ENCODE peak calls at places on chromosomes 11 and 22, in six cellular contexts. O is OCI-LY7; T is H9; U is naive thymus-derived CD4-positive, alpha-beta T cell; G is cardiac muscle cell; V is stomach. M is an unnamed sample.

GRCh38 chr11:29312817-29313216 is 704.0 kb downstream of the KCNA4 start:
- DNase-seq in O (no peak), T (no peak), U (no peak), G (no peak), V (no peak), M (no peak)

GRCh38 chr22:39349506-39349966 is 255 bp upstream of the SYNGR1 start:
- DNase-seq in O (peak), T (no peak), U (peak), G (peak), V (peak), M (no peak)

GRCh38 chr11:19557720-19558140 is 154.9 kb upstream of the NAV2 start:
- DNase-seq in O (peak), T (peak), U (peak), G (peak), V (peak), M (peak)

GRCh38 chr22:26068571-26068970 is 100.7 kb upstream of the SEZ6L start:
- DNase-seq in O (no peak), T (no peak), U (no peak), G (no peak), V (no peak), M (no peak)

GRCh38 chr22:21726650-21727049 is 8.9 kb downstream of the YPEL1 start:
- DNase-seq in O (peak), T (peak), U (peak), G (no peak), V (no peak), M (no peak)

GRCh38 chr11:10632483-10632882 is 61.1 kb downstream of the IRAG1 start:
- DNase-seq in O (no peak), T (peak), U (no peak), G (no peak), V (no peak), M (no peak)

GRCh38 chr11:95138448-95138847 is 48.8 kb downstream of the ENDOD1 start:
- DNase-seq in O (peak), T (no peak), U (no peak), G (peak), V (no peak), M (no peak)

GRCh38 chr11:69003301-69003865 is 9.7 kb downstream of the MRGPRF start:
- DNase-seq in O (no peak), T (peak), U (no peak), G (no peak), V (no peak), M (no peak)

GRCh38 chr11:11691296-11692141 is 69.7 kb upstream of the GALNT18 start:
- DNase-seq in O (no peak), T (peak), U (no peak), G (no peak), V (no peak), M (no peak)

GRCh38 chr22:19958083-19959042 is 16.7 kb upstream of the TXNRD2 start:
- DNase-seq in O (no peak), T (no peak), U (no peak), G (peak), V (no peak), M (no peak)

GRCh38 chr11:33723238-33723881 is 12.9 kb downstream of the CD59 start:
- DNase-seq in O (no peak), T (no peak), U (no peak), G (peak), V (no peak), M (no peak)

GRCh38 chr11:24760681-24761080 is 263.8 kb downstream of the LUZP2 start:
- DNase-seq in O (no peak), T (no peak), U (no peak), G (peak), V (no peak), M (no peak)

GRCh38 chr11:63592975-63593395 is 21.2 kb downstream of the PLAAT3 start:
- DNase-seq in O (peak), T (no peak), U (no peak), G (peak), V (no peak), M (no peak)

GRCh38 chr22:38657248-38657909 is 941 bp downstream of the CBY1 start:
- DNase-seq in O (peak), T (peak), U (peak), G (peak), V (no peak), M (no peak)

DNA sequence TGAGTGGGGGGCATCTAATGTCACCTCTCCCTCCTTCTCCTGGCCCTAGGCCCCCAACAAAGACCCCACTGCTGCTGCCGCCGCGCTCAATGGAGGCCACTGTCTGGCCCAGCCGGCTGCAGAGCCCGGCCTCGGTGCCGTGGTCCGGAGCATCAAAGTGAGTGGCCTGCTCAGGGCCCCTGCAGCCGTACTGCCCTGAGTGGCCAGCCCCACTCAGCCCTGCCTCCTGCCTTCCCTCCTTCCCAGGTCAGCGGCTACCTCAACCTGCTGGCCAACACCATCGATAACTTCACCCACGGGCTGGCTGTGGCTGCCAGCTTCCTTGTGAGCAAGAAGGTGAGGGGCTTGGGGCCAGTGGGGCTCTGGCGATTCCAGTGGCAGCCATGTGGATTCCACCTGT is 5.0 kb downstream of the SLC39A13 start:
- DNase-seq in O (no peak), T (no peak), U (no peak), G (no peak), V (no peak), M (no peak)
- H3K27ac ChIP-seq in O (no peak), T (no peak), U (no peak), G (no peak), V (peak), M (no peak)

GRCh38 chr22:41932353-41932752 is 5.7 kb upstream of the TNFRSF13C start:
- DNase-seq in O (no peak), T (no peak), U (no peak), G (no peak), V (no peak), M (no peak)
- H3K27ac ChIP-seq in O (peak), T (no peak), U (no peak), G (no peak), V (no peak), M (no peak)

GRCh38 chr11:2804701-2805387 is 80.7 kb downstream of the CDKN1C start:
- DNase-seq in O (no peak), T (peak), U (no peak), G (no peak), V (peak), M (no peak)

GRCh38 chr11:2804189-2804588 is 81.4 kb downstream of the CDKN1C start:
- DNase-seq in O (no peak), T (peak), U (no peak), G (no peak), V (no peak), M (no peak)

GRCh38 chr11:2806351-2807058 is 79.1 kb downstream of the CDKN1C start:
- DNase-seq in O (no peak), T (peak), U (no peak), G (no peak), V (peak), M (no peak)

GRCh38 chr11:2807276-2807681 is 78.3 kb downstream of the CDKN1C start:
- DNase-seq in O (no peak), T (peak), U (no peak), G (peak), V (peak), M (peak)

DNA sequence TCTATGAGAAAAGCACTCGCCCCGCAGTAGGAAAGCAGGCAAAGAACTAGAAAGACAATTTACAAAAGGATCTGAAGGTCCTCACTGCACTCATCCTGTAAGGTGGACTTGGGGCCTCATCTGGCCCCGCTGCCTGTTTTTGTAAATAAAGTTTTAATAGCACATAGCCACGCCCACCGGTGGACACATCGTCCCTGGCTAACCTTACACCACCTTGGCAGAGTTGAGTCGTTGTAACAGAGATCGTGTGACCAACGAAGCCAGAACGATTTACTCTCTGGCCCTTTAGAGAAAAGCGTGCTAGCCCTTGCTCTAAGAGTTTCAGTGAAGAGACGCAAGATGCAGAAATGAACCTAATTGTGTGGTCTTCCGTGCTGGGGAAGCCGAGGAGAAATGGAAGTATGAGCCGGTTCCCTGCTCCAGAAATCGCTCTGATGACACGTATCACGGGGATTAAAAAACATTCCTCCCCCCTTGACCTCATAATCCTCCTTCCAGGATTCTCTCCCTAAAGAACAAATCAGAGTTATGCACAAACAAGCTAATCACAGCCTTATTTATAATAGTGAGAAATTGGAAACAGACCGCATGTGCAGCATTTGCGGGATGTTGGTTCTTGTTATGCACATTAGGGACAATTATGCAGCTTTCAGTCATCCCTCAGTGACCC is 80.1 kb downstream of the CDKN1C start:
- DNase-seq in O (no peak), T (peak), U (no peak), G (no peak), V (peak), M (no peak)
- H3K27ac ChIP-seq in O (no peak), T (no peak), U (no peak), G (no peak), V (peak), M (peak)

GRCh38 chr11:3161309-3161708 is 3.8 kb downstream of the OSBPL5 start:
- DNase-seq in O (no peak), T (no peak), U (no peak), G (no peak), V (no peak), M (no peak)
- H3K27ac ChIP-seq in O (no peak), T (no peak), U (no peak), G (no peak), V (peak), M (peak)

GRCh38 chr11:44186531-44186930 is 91.1 kb downstream of the EXT2 start:
- DNase-seq in O (no peak), T (no peak), U (no peak), G (no peak), V (no peak), M (no peak)
- H3K27ac ChIP-seq in O (no peak), T (no peak), U (no peak), G (no peak), V (no peak), M (no peak)

GRCh38 chr11:122201126-122201525 is 85.1 kb upstream of the BLID start:
- DNase-seq in O (no peak), T (no peak), U (no peak), G (no peak), V (no peak), M (no peak)

GRCh38 chr11:122205036-122205435 is 89.0 kb upstream of the BLID start:
- DNase-seq in O (no peak), T (no peak), U (no peak), G (no peak), V (no peak), M (no peak)

GRCh38 chr11:122204206-122204605 is 88.2 kb upstream of the BLID start:
- DNase-seq in O (no peak), T (no peak), U (no peak), G (no peak), V (no peak), M (no peak)

GRCh38 chr11:122202161-122202950 is 86.3 kb upstream of the BLID start:
- DNase-seq in O (no peak), T (peak), U (no peak), G (peak), V (no peak), M (no peak)

GRCh38 chr11:122202951-122203456 is 87.0 kb upstream of the BLID start:
- DNase-seq in O (peak), T (peak), U (peak), G (peak), V (peak), M (peak)
- H3K27ac ChIP-seq in O (no peak), T (no peak), U (no peak), G (no peak), V (peak), M (peak)

M was measured in substantia nigra.